ENCODE peak calls at places on chromosomes 6 and 20, in seven cellular contexts. One of them, this sample, is unnamed.

GRCh38 chr6:11754625-11755289 is 23.8 kb downstream of the ADTRP start:
- DNase-seq in heart left ventricle: no peak
- DNase-seq in right lobe of liver: no peak
- DNase-seq in Peyer's patch: no peak
- DNase-seq in tibial nerve: no peak
- DNase-seq in HCT116: no peak
- DNase-seq in uterus: no peak
- DNase-seq in this sample: no peak

GRCh38 chr6:156416392-156416791 is 360.8 kb upstream of the ARID1B start:
- DNase-seq in heart left ventricle: no peak
- DNase-seq in Peyer's patch: no peak
- DNase-seq in right lobe of liver: no peak
- DNase-seq in tibial nerve: no peak
- DNase-seq in uterus: no peak
- DNase-seq in HCT116: no peak
- DNase-seq in this sample: no peak

GRCh38 chr6:35508542-35508941 is 4.2 kb downstream of the TULP1 start:
- DNase-seq in HCT116: no peak
- DNase-seq in Peyer's patch: no peak
- DNase-seq in tibial nerve: no peak
- DNase-seq in right lobe of liver: no peak
- DNase-seq in uterus: no peak
- DNase-seq in heart left ventricle: no peak
- DNase-seq in this sample: no peak

GRCh38 chr6:126302191-126302590 is 37.7 kb upstream of the CENPW start:
- DNase-seq in tibial nerve: no peak
- DNase-seq in heart left ventricle: no peak
- DNase-seq in uterus: no peak
- DNase-seq in Peyer's patch: no peak
- DNase-seq in right lobe of liver: no peak
- DNase-seq in HCT116: peak
- DNase-seq in this sample: no peak

GRCh38 chr20:10671850-10672578 is 1.8 kb downstream of the JAG1 start:
- DNase-seq in right lobe of liver: peak
- DNase-seq in HCT116: no peak
- DNase-seq in Peyer's patch: peak
- DNase-seq in heart left ventricle: peak
- DNase-seq in tibial nerve: peak
- DNase-seq in uterus: peak
- DNase-seq in this sample: no peak

GRCh38 chr20:53162251-53162835 is 190.2 kb downstream of the TSHZ2 start:
- DNase-seq in uterus: peak
- DNase-seq in tibial nerve: peak
- DNase-seq in right lobe of liver: peak
- DNase-seq in Peyer's patch: peak
- DNase-seq in heart left ventricle: no peak
- DNase-seq in HCT116: peak
- DNase-seq in this sample: no peak

GRCh38 chr20:32752458-32753250 is 9.4 kb upstream of the COMMD7 start:
- DNase-seq in heart left ventricle: no peak
- DNase-seq in tibial nerve: no peak
- DNase-seq in uterus: no peak
- DNase-seq in Peyer's patch: no peak
- DNase-seq in right lobe of liver: no peak
- DNase-seq in HCT116: no peak
- DNase-seq in this sample: no peak

GRCh38 chr6:55774542-55775318 is 100.7 kb downstream of the BMP5 start:
- DNase-seq in heart left ventricle: no peak
- DNase-seq in uterus: no peak
- DNase-seq in tibial nerve: no peak
- DNase-seq in Peyer's patch: no peak
- DNase-seq in HCT116: no peak
- DNase-seq in right lobe of liver: no peak
- DNase-seq in this sample: no peak

GRCh38 chr6:117022774-117023173 is 145.7 kb downstream of the RFX6 start:
- DNase-seq in heart left ventricle: no peak
- DNase-seq in uterus: no peak
- DNase-seq in right lobe of liver: no peak
- DNase-seq in tibial nerve: no peak
- DNase-seq in HCT116: no peak
- DNase-seq in Peyer's patch: no peak
- DNase-seq in this sample: no peak

GRCh38 chr20:20894753-20895152 is 182.3 kb upstream of the RALGAPA2 start:
- DNase-seq in HCT116: no peak
- DNase-seq in tibial nerve: peak
- DNase-seq in Peyer's patch: no peak
- DNase-seq in uterus: no peak
- DNase-seq in right lobe of liver: no peak
- DNase-seq in heart left ventricle: no peak
- DNase-seq in this sample: peak

GRCh38 chr20:15942130-15942529 is 631.1 kb downstream of the KIF16B start:
- DNase-seq in tibial nerve: no peak
- DNase-seq in HCT116: no peak
- DNase-seq in uterus: no peak
- DNase-seq in heart left ventricle: no peak
- DNase-seq in Peyer's patch: no peak
- DNase-seq in right lobe of liver: no peak
- DNase-seq in this sample: no peak

GRCh38 chr6:87698618-87699017 is 3.4 kb downstream of the AKIRIN2 start:
- DNase-seq in tibial nerve: no peak
- DNase-seq in HCT116: no peak
- DNase-seq in Peyer's patch: no peak
- DNase-seq in heart left ventricle: no peak
- DNase-seq in right lobe of liver: no peak
- DNase-seq in uterus: no peak
- DNase-seq in this sample: no peak

GRCh38 chr6:169651498-169651897 is 50.3 kb downstream of the WDR27 start:
- DNase-seq in Peyer's patch: no peak
- DNase-seq in HCT116: no peak
- DNase-seq in heart left ventricle: no peak
- DNase-seq in uterus: no peak
- DNase-seq in tibial nerve: no peak
- DNase-seq in right lobe of liver: no peak
- DNase-seq in this sample: no peak

GRCh38 chr6:137427670-137428290 is 66.4 kb downstream of the OLIG3 start:
- DNase-seq in uterus: no peak
- DNase-seq in right lobe of liver: no peak
- DNase-seq in HCT116: no peak
- DNase-seq in heart left ventricle: no peak
- DNase-seq in tibial nerve: no peak
- DNase-seq in Peyer's patch: no peak
- DNase-seq in this sample: no peak

GRCh38 chr20:60137657-60138245 is 179.5 kb downstream of the CDH26 start:
- DNase-seq in Peyer's patch: peak
- DNase-seq in uterus: no peak
- DNase-seq in HCT116: peak
- DNase-seq in heart left ventricle: no peak
- DNase-seq in tibial nerve: no peak
- DNase-seq in right lobe of liver: no peak
- DNase-seq in this sample: no peak

GRCh38 chr6:10194816-10195639 is 219.8 kb downstream of the TFAP2A start:
- DNase-seq in heart left ventricle: no peak
- DNase-seq in Peyer's patch: no peak
- DNase-seq in HCT116: no peak
- DNase-seq in uterus: no peak
- DNase-seq in tibial nerve: no peak
- DNase-seq in right lobe of liver: no peak
- DNase-seq in this sample: no peak

GRCh38 chr6:152220785-152221184 is 413.3 kb downstream of the ESR1 start:
- DNase-seq in tibial nerve: no peak
- DNase-seq in right lobe of liver: no peak
- DNase-seq in heart left ventricle: no peak
- DNase-seq in Peyer's patch: no peak
- DNase-seq in uterus: no peak
- DNase-seq in HCT116: no peak
- DNase-seq in this sample: no peak

GRCh38 chr6:31728767-31729514 is at the start of gene DDAH2:
- DNase-seq in tibial nerve: no peak
- DNase-seq in uterus: peak
- DNase-seq in HCT116: no peak
- DNase-seq in right lobe of liver: peak
- DNase-seq in heart left ventricle: no peak
- DNase-seq in Peyer's patch: no peak
- DNase-seq in this sample: peak

GRCh38 chr6:31729515-31729978 is 448 bp upstream of the DDAH2 start:
- DNase-seq in heart left ventricle: peak
- DNase-seq in HCT116: peak
- DNase-seq in tibial nerve: peak
- DNase-seq in Peyer's patch: peak
- DNase-seq in uterus: peak
- DNase-seq in right lobe of liver: peak
- DNase-seq in this sample: peak

GRCh38 chr6:31729979-31730630 is 1.0 kb upstream of the DDAH2 start:
- DNase-seq in uterus: peak
- DNase-seq in Peyer's patch: peak
- DNase-seq in right lobe of liver: peak
- DNase-seq in heart left ventricle: peak
- DNase-seq in HCT116: peak
- DNase-seq in tibial nerve: peak
- DNase-seq in this sample: peak

GRCh38 chr6:31732029-31732428 is 2.9 kb upstream of the DDAH2 start:
- DNase-seq in uterus: no peak
- DNase-seq in HCT116: no peak
- DNase-seq in Peyer's patch: no peak
- DNase-seq in right lobe of liver: no peak
- DNase-seq in heart left ventricle: no peak
- DNase-seq in tibial nerve: no peak
- DNase-seq in this sample: no peak

DNA sequence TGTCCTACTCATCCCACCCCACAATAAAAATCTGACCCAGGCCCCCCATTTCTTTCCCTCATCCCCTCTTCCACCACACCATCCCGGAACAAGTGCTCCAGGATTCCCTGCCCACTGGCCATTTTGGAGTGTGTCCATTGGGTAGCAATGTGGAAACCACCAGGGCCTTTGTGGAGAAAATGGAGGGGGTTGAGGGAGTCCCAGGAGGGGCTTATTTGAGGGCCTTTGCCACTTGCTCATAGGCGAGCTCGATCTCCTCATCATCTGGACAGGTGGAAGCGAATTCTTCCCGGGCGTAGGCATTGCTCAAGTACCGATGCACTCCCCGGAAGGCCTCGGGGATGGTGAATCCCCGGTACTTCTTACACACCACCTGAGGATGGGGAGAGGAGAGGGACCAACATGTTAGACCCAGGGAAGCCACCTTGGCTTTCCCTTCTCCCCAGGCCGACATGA is 1.6 kb upstream of the DDAH2 start:
- DNase-seq in HCT116: no peak
- DNase-seq in Peyer's patch: no peak
- DNase-seq in tibial nerve: no peak
- DNase-seq in uterus: no peak
- DNase-seq in heart left ventricle: no peak
- DNase-seq in right lobe of liver: no peak
- DNase-seq in this sample: no peak
- H3K4me3 ChIP-seq in HCT116: no peak
- H3K4me3 ChIP-seq in Peyer's patch: peak
- H3K4me3 ChIP-seq in tibial nerve: peak
- H3K4me3 ChIP-seq in uterus: peak
- H3K4me3 ChIP-seq in heart left ventricle: peak
- H3K4me3 ChIP-seq in right lobe of liver: no peak
- H3K4me3 ChIP-seq in this sample: no peak

DNA sequence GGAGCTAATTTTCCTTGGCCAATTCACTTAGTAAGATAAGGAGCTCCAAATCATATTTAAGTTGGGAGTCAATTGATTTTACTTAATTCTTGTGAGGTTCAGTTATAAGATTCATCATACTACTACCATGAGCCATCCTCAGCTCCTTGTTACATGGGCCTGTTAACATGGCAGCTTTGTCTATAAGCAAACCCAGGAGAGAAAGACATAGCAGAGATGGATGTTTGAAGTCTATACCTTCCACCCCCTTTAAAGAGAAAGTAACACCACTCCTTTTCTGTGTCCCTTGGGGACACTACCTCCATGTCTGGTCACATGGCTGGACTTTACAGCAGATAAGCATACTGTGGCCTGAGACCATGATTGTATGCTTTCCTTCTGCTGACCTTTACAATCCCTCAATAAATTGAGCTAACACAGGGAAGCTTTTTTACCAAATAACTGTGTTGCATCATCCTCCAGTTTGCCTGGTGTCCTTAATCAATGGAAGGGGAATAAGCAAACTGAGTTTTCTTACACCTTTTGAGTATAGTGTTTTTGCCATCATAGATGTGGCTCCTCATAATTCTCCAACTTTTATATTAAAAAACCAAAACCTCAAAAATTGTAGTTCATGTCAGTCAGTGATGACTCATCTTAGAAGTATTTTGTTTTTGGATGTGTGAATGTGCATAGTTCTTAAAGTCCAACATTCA is 9.8 kb upstream of the ZNFX1 start:
- DNase-seq in heart left ventricle: no peak
- DNase-seq in tibial nerve: no peak
- DNase-seq in Peyer's patch: no peak
- DNase-seq in HCT116: no peak
- DNase-seq in uterus: no peak
- DNase-seq in right lobe of liver: no peak
- DNase-seq in this sample: no peak
- TF ChIP-seq POLR2A in heart left ventricle: no peak
- TF ChIP-seq POLR2A in tibial nerve: no peak
- TF ChIP-seq POLR2A in Peyer's patch: no peak
- TF ChIP-seq POLR2A in HCT116: no peak
- TF ChIP-seq POLR2A in uterus: no peak
- TF ChIP-seq POLR2A in right lobe of liver: no peak
- TF ChIP-seq POLR2A in this sample: no peak

DNA sequence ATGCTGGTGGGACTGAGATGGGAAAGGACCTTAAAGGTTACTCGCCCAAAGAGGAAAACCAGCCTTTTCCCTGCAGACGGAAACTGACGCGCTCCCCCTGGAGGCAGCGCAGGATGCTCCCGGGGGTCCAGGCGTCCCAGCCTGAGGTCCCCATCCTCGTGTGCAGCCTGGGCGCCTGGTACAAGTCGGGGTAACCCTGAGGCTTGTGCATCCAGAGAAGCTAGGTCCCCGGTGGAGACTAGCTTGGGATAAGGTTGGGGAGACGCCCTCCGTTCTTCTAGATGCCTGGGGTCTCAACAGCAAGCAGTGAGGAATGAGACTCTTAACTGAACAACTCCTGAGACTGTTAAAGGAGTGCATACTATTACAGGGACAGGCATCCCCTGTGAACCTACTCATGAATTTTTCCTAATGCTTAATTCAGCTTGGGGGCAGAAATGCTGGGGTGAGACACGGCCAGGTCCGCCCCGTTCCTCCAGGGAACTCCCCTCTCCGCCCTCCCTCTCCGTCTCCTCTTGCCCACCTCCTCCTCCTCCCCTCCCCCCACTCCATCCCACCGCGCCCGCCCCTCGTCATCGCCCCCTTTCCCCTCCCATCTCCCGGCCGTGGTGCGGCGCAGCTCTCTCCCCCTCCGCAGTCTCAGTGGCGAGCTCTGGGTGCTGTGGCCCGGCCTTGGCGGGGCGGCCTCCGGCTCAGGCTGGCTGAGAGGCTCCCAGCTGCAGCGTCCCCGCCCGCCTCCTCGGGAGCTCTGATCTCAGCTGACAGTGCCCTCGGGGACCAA is at the start of gene PRSS35:
- DNase-seq in heart left ventricle: peak
- DNase-seq in Peyer's patch: peak
- DNase-seq in right lobe of liver: peak
- DNase-seq in tibial nerve: no peak
- DNase-seq in uterus: peak
- DNase-seq in HCT116: peak
- DNase-seq in this sample: no peak
- TF ChIP-seq CTCF in heart left ventricle: peak
- TF ChIP-seq CTCF in Peyer's patch: no peak
- TF ChIP-seq CTCF in right lobe of liver: peak
- TF ChIP-seq CTCF in tibial nerve: peak
- TF ChIP-seq CTCF in uterus: no peak
- TF ChIP-seq CTCF in HCT116: peak
- TF ChIP-seq CTCF in this sample: no peak

GRCh38 chr6:72595812-72596211 is 26.1 kb upstream of the KCNQ5 start:
- DNase-seq in HCT116: no peak
- DNase-seq in tibial nerve: no peak
- DNase-seq in uterus: no peak
- DNase-seq in Peyer's patch: no peak
- DNase-seq in right lobe of liver: no peak
- DNase-seq in heart left ventricle: no peak
- DNase-seq in this sample: no peak
- H3K4me3 ChIP-seq in HCT116: no peak
- H3K4me3 ChIP-seq in tibial nerve: no peak
- H3K4me3 ChIP-seq in uterus: no peak
- H3K4me3 ChIP-seq in Peyer's patch: no peak
- H3K4me3 ChIP-seq in right lobe of liver: no peak
- H3K4me3 ChIP-seq in heart left ventricle: no peak
- H3K4me3 ChIP-seq in this sample: no peak

This sample was measured in lower leg skin.